ENCODE peak calls at places on chromosomes 1 and 21, in four cellular contexts. K, Y, V and C are unnamed samples.

GRCh38 chr1:100794719-100795645 is 75.4 kb downstream of the VCAM1 start:
- DNase-seq in Y (peak; percentile 77), V (no peak), K (no peak), C (no peak)

GRCh38 chr1:71494163-71494562 is 413.3 kb upstream of the ZRANB2 start:
- DNase-seq in K (no peak), Y (no peak), V (no peak), C (no peak)

GRCh38 chr1:192261476-192261875 is 55.3 kb upstream of the RGS21 start:
- DNase-seq in Y (peak; percentile 1), K (no peak), V (no peak), C (no peak)

GRCh38 chr21:42302292-42302650 is 12.9 kb downstream of the TFF3 start:
- DNase-seq in Y (no peak), K (no peak), V (peak; percentile 33), C (no peak)

GRCh38 chr1:224377676-224378006 is 21.0 kb downstream of the CNIH4 start:
- DNase-seq in K (no peak), V (no peak), Y (peak; percentile 71), C (no peak)

GRCh38 chr1:29195875-29196274 is 14.2 kb upstream of the SRSF4 start:
- DNase-seq in Y (peak; percentile 27), K (no peak), V (peak; percentile 79), C (no peak)

GRCh38 chr1:226444901-226445300 is 37.0 kb upstream of the PARP1 start:
- DNase-seq in K (no peak), V (no peak), Y (no peak), C (no peak)

GRCh38 chr1:167221126-167221803 is 579 bp downstream of the POU2F1 start:
- DNase-seq in K (no peak), V (no peak), Y (no peak), C (no peak)

GRCh38 chr1:234975122-234975940 is 153.3 kb downstream of the TOMM20 start:
- DNase-seq in K (peak; percentile 15), Y (peak; percentile 99), V (no peak), C (no peak)

GRCh38 chr1:242828199-242828598 is 303.7 kb upstream of the PLD5 start:
- DNase-seq in V (peak; percentile 35), Y (no peak), K (no peak), C (no peak)

GRCh38 chr1:116733466-116734108 is 20.6 kb upstream of the CD2 start:
- DNase-seq in K (no peak), Y (no peak), V (no peak), C (no peak)

GRCh38 chr1:208791458-208791857 is 547.3 kb upstream of the PLXNA2 start:
- DNase-seq in Y (peak; percentile 51), V (no peak), K (no peak), C (no peak)

GRCh38 chr1:244833734-244834595 is 1.5 kb upstream of the COX20 start:
- DNase-seq in Y (peak; percentile 84), K (peak; percentile 81), V (peak; percentile 84), C (no peak)

GRCh38 chr21:25350056-25350455 is 257.2 kb downstream of the MRPL39 start:
- DNase-seq in Y (peak; percentile 32), K (no peak), V (no peak), C (no peak)

GRCh38 chr1:35571263-35571662 is 1.9 kb upstream of the TFAP2E start:
- DNase-seq in K (peak; percentile 11), V (no peak), Y (no peak), C (no peak)

GRCh38 chr1:6646499-6647148 is 22.0 kb downstream of the THAP3 start:
- DNase-seq in K (no peak), Y (peak; percentile 37), V (no peak), C (no peak)

GRCh38 chr1:112714313-112715263 is 544 bp downstream of the PPM1J start:
- DNase-seq in Y (no peak), K (peak; percentile 80), V (peak; percentile 87), C (no peak)

GRCh38 chr1:150869683-150870082 is 6.7 kb downstream of the ARNT start:
- DNase-seq in Y (no peak), K (no peak), V (no peak), C (no peak)

GRCh38 chr1:54950361-54951163 is 29.9 kb upstream of the TMEM61 start:
- DNase-seq in V (peak; percentile 78), Y (peak; percentile 61), K (peak; percentile 67), C (no peak)

GRCh38 chr1:202964755-202965440 is 2.2 kb downstream of the CYB5R1 start:
- DNase-seq in K (no peak), V (no peak), Y (peak; percentile 71), C (no peak)

GRCh38 chr1:184644771-184645170 is 109.9 kb downstream of the EDEM3 start:
- DNase-seq in Y (no peak), V (no peak), K (no peak), C (no peak)

GRCh38 chr1:40273547-40274166 is 15.6 kb downstream of the ZMPSTE24 start:
- DNase-seq in Y (no peak), K (no peak), V (no peak), C (no peak)

GRCh38 chr1:225767591-225768540 is 9.8 kb upstream of the SRP9 start:
- DNase-seq in K (peak; percentile 80), Y (peak; percentile 81), V (peak; percentile 93), C (no peak)

GRCh38 chr1:161484613-161485012 is 20.6 kb upstream of the FCGR2A start:
- DNase-seq in K (no peak), V (no peak), Y (no peak), C (no peak)

GRCh38 chr1:210464519-210465039 is 135.9 kb downstream of the HHAT start:
- DNase-seq in V (peak; percentile 82), K (peak; percentile 84), Y (peak; percentile 83), C (no peak)

GRCh38 chr1:212545941-212546638 is 62.5 kb upstream of the ATF3 start:
- DNase-seq in K (no peak), Y (peak; percentile 13), V (no peak), C (no peak)

GRCh38 chr21:25561668-25562641 is 45.3 kb downstream of the MRPL39 start:
- DNase-seq in V (peak; percentile 82), Y (peak; percentile 82), K (peak; percentile 80), C (peak; percentile 51)

GRCh38 chr21:25171438-25171837 is 435.8 kb downstream of the MRPL39 start:
- DNase-seq in V (no peak), Y (peak; percentile 81), K (no peak), C (no peak)

GRCh38 chr1:203116048-203116810 is 11.3 kb upstream of the ADORA1 start:
- DNase-seq in Y (no peak), V (no peak), K (no peak), C (peak; percentile 50)

GRCh38 chr1:27637052-27637451 is 2.1 kb upstream of the FGR start:
- DNase-seq in Y (no peak), V (no peak), K (no peak), C (no peak)
- H3K4me1 ChIP-seq in Y (no peaks in the 10 kb centered on the region), V (peaks cover 7% of the 10 kb centered on the region), K (peaks cover 28% of the 10 kb centered on the region), C (no peaks in the 10 kb centered on the region)

DNA sequence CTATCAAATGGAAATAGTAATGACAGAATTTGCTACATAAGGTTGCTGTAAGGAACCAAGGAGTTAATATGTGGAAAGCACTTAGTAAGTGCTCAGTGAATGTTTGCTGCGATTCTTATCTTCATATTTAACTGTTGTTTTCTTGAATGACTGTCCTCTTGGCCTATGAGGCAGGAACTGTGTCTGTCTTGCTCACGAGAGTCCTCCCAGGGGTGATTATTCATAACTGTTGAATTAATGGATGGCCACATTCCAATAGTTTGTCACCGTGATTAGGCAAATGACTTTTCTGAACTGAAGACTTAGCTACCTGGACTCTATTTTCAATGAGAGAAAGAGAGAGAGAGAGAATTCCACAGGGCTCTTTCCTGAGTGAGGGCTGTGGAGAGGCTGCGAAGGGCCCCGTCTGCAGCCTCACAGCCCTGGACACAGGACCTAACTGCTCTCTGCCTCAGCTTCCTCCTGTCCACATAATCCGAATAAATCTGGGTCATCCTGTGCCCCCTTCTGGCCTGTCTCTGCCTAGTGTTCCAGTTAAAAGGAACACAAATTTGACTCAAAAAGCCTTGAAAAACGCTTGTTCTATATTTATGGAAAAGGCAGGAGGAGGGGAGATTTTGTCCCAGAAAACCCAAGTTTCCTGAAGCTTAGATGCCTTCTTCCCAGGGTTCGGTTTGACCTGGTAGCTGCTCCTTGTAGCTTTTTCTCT is 8.5 kb downstream of the EDN2 start:
- DNase-seq in V (peak; percentile 20), K (no peak), Y (peak; percentile 73), C (no peak)
- TF ChIP-seq CTCF in V (no peak), K (no peak), Y (peak; percentile 21), C (no peak)

DNA sequence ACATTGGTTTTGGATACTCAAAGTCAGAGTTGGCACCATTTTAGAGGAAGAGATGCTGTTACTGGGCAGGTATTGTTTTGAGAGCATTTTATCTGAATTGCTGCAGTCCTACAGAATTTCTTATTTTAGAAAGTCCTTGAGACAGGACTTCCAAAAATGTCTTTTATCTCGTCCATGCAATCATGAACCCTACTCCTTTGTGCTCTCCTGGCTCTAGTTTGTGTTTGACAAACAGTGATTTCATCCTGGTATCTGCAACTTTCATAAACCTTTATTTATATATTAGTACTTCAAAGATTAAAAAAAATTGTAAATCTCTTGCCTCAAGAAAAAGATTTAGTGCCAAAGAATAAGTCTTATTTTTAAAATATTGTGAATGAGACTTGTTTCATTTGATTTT is 4.6 kb upstream of the ARPC5 start:
- DNase-seq in K (no peak), Y (no peak), V (no peak), C (no peak)
- H3K4me3 ChIP-seq in K (no peak overlapping the region), Y (no peak overlapping the region), V (no peak overlapping the region), C (no peak overlapping the region)

DNA sequence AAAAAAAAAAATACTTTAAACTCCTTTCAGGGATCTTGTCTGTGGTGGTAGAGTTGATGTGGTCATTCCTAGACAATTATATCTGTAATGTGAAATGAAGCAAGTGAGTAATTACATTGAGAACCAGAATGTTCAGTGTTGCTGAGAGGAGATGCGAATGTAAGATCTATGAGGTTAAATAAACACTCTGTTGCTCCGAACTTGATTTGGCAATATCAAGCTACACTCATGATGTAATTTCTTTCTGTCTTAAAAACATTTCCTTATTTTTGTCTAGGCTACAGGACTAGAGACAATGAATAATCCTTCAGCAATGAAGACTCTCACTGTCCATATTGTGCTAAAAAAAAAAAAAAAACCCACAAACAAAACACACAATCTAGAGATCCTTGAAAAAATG is 63.1 kb upstream of the IGSF5 start:
- DNase-seq in V (no peak), Y (peak; percentile 93), K (no peak), C (no peak)
- H3K4me1 ChIP-seq in V (no peaks in the 10 kb centered on the region), Y (no peaks in the 10 kb centered on the region), K (no peaks in the 10 kb centered on the region), C (peaks cover 13% of the 10 kb centered on the region)

GRCh38 chr21:44991538-44992483 is 52.0 kb downstream of the SLX9 start:
- DNase-seq in V (peak; percentile 69), K (no peak), Y (no peak), C (peak; percentile 53)
- TF ChIP-seq CTCF in V (no peak), K (no peak), Y (peak; percentile 44), C (no peak)

GRCh38 chr1:17539202-17539525 is 334 bp upstream of the ARHGEF10L start:
- DNase-seq in K (no peak), Y (no peak), V (peak; percentile 70), C (no peak)
- H3K4me3 ChIP-seq in K (peak overlapping the region; percentile 43), Y (no peak overlapping the region), V (peak overlapping the region; percentile 25), C (peak overlapping the region; percentile 96)